ENCODE peak calls at places on chromosomes 13 and 19, in four cellular contexts. P is upper lobe of left lung, Y is GM12892, Z is IMR-90. B is an unnamed sample.

GRCh38 chr19:44544031-44544430 is 14.6 kb upstream of the CEACAM20 start:
- DNase-seq in Z (no peak), Y (no peak), P (no peak), B (no peak)

GRCh38 chr13:30409911-30410704 is 12.2 kb upstream of the UBE2L5 start:
- DNase-seq in Z (peak; percentile 85), P (no peak), Y (no peak), B (no peak)

GRCh38 chr19:46073268-46073922 is 32.6 kb upstream of the IGFL4 start:
- DNase-seq in Z (peak; percentile 5), P (no peak), Y (no peak), B (no peak)

GRCh38 chr13:44191504-44192171 is 182.0 kb upstream of the SERP2 start:
- DNase-seq in P (peak; percentile 65), Y (no peak), Z (peak; percentile 70), B (no peak)

GRCh38 chr19:6694147-6694815 is 24.3 kb upstream of the TNFSF14 start:
- DNase-seq in Z (no peak), Y (no peak), P (no peak), B (peak; percentile 41)

GRCh38 chr13:26949701-26950345 is 189.2 kb upstream of the GPR12 start:
- DNase-seq in P (peak; percentile 5), Z (no peak), Y (no peak), B (no peak)

GRCh38 chr13:31951215-31951678 is 80.3 kb upstream of the FRY start:
- DNase-seq in Z (peak; percentile 70), Y (peak; percentile 31), P (peak; percentile 95), B (peak; percentile 91)

GRCh38 chr13:44819245-44819644 is 170.0 kb downstream of the NUFIP1 start:
- DNase-seq in Z (peak; percentile 95), Y (no peak), P (no peak), B (no peak)

GRCh38 chr13:38462605-38463004 is 113.0 kb downstream of the UFM1 start:
- DNase-seq in Y (no peak), P (no peak), Z (no peak), B (no peak)

GRCh38 chr13:100751826-100752225 is 77.2 kb upstream of the TMTC4 start:
- DNase-seq in Y (no peak), Z (no peak), P (no peak), B (no peak)

GRCh38 chr13:34179481-34179880 is 361.5 kb downstream of the RFC3 start:
- DNase-seq in Z (peak; percentile 7), Y (no peak), P (no peak), B (no peak)

GRCh38 chr13:80469841-80470378 is 129.0 kb upstream of the SPRY2 start:
- DNase-seq in P (peak; percentile 75), Z (peak; percentile 31), Y (no peak), B (no peak)

GRCh38 chr13:101942038-101942437 is 459.8 kb downstream of the FGF14 start:
- DNase-seq in P (no peak), Y (no peak), Z (peak; percentile 16), B (no peak)

GRCh38 chr19:23778566-23778965 is 19.9 kb upstream of the ZNF681 start:
- DNase-seq in Z (no peak), P (no peak), Y (no peak), B (no peak)

GRCh38 chr13:59398661-59399060 is 765.1 kb downstream of the DIAPH3 start:
- DNase-seq in Y (no peak), P (no peak), Z (no peak), B (no peak)

GRCh38 chr13:95915102-95915501 is 138.1 kb downstream of the UGGT2 start:
- DNase-seq in P (no peak), Z (no peak), Y (no peak), B (no peak)

GRCh38 chr13:97434417-97435296 is 688 bp downstream of the RAP2A start:
- DNase-seq in Z (peak; percentile 20), P (peak; percentile 50), Y (no peak), B (no peak)

GRCh38 chr13:113815151-113816058 is 48.5 kb downstream of the GAS6 start:
- DNase-seq in Y (no peak), Z (no peak), P (no peak), B (peak; percentile 84)

GRCh38 chr13:109336730-109337129 is 449.7 kb downstream of the IRS2 start:
- DNase-seq in Z (peak; percentile 85), Y (no peak), P (no peak), B (no peak)

GRCh38 chr19:2567580-2567979 is 91.7 kb downstream of the GADD45B start:
- DNase-seq in Z (no peak), P (peak; percentile 82), Y (no peak), B (peak; percentile 85)

GRCh38 chr13:55517312-55517711 is 1623.4 kb upstream of the PRR20A start:
- DNase-seq in Y (no peak), P (no peak), Z (no peak), B (no peak)

GRCh38 chr19:38975214-38975860 is at the start of gene FBXO17:
- DNase-seq in Y (no peak), Z (peak; percentile 63), P (peak; percentile 30), B (no peak)
- TF ChIP-seq POLR2A in Y (no peak), Z (no peak), P (no peak), B (no peak)

GRCh38 chr19:37931941-37932655 is 25.1 kb downstream of the SIPA1L3 start:
- DNase-seq in P (peak; percentile 92), Y (peak; percentile 47), Z (peak; percentile 78), B (peak; percentile 87)
- TF ChIP-seq POLR2A in P (no peak), Y (peak; percentile 44), Z (no peak), B (no peak)

DNA sequence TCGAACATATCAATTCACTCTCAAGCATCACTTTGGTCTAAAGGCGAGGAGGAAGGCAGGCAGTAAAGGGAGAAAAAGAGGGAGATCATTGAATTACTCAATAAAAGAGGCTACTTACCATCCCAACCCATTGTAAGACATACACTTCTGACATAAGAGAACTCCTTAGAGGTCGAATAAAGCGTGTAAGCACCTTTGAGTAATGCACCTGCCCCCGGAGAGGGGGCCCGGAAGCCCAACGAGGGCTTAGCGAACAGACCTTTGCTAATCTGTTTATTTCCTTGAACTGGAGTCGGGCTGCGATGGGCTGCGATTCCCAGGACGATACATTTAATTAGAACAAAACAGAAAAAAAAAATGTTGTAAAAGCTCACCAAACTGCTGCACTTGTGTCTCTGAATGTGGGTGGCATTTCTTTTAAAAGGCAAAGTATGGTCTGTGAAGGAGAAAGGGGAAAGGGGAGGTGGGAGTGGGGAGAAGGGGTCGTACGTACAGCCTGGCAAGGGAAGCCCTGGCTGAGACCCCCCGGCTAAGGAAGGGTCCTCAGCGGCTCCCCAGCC is 3.0 kb downstream of the ZC3H4 start:
- DNase-seq in Y (no peak), Z (no peak), P (peak; percentile 54), B (peak; percentile 86)
- TF ChIP-seq POLR2A in Y (no peak), Z (no peak), P (no peak), B (no peak)

GRCh38 chr19:11374449-11375142 is at the start of gene SWSAP1:
- DNase-seq in P (peak; percentile 100), Y (peak; percentile 97), Z (peak; percentile 99), B (peak; percentile 99)
- TF ChIP-seq POLR2A in P (no peak), Y (peak; percentile 80), Z (peak; percentile 75), B (peak; percentile 49)

GRCh38 chr19:10870501-10870954 is 825 bp upstream of the CARM1 start:
- DNase-seq in P (no peak), Y (no peak), Z (no peak), B (no peak)
- TF ChIP-seq POLR2A in P (no peak), Y (no peak), Z (no peak), B (no peak)